ENCODE peak calls at places on chromosomes 4 and X, in four cellular contexts. One of them, this sample, is unnamed.

GRCh38 chr4:7962609-7963508 is 23.2 kb upstream of the AFAP1 start:
- DNase-seq in islet precursor cell: peak
- DNase-seq in endothelial cell of umbilical vein: no peak
- DNase-seq in PC-3: no peak
- DNase-seq in this sample: no peak

GRCh38 chrX:46630141-46630540 is 56.6 kb downstream of the CHST7 start:
- DNase-seq in islet precursor cell: no peak
- DNase-seq in endothelial cell of umbilical vein: no peak
- DNase-seq in PC-3: no peak
- DNase-seq in this sample: no peak

GRCh38 chr4:39083164-39083563 is 21.1 kb downstream of the KLHL5 start:
- DNase-seq in islet precursor cell: no peak
- DNase-seq in endothelial cell of umbilical vein: peak
- DNase-seq in PC-3: peak
- DNase-seq in this sample: no peak

GRCh38 chr4:13182136-13182535 is 302.0 kb downstream of the RAB28 start:
- DNase-seq in islet precursor cell: no peak
- DNase-seq in endothelial cell of umbilical vein: no peak
- DNase-seq in PC-3: no peak
- DNase-seq in this sample: no peak

GRCh38 chr4:17557880-17558279 is 19.1 kb upstream of the LAP3 start:
- DNase-seq in islet precursor cell: no peak
- DNase-seq in endothelial cell of umbilical vein: no peak
- DNase-seq in PC-3: peak
- DNase-seq in this sample: no peak

GRCh38 chrX:125202486-125203378 is 116.9 kb upstream of the TEX13C start:
- DNase-seq in islet precursor cell: peak
- DNase-seq in endothelial cell of umbilical vein: no peak
- DNase-seq in PC-3: no peak
- DNase-seq in this sample: no peak

GRCh38 chr4:4391866-4392265 is 5.0 kb downstream of the NSG1 start:
- DNase-seq in islet precursor cell: no peak
- DNase-seq in endothelial cell of umbilical vein: no peak
- DNase-seq in PC-3: no peak
- DNase-seq in this sample: no peak

GRCh38 chrX:11341274-11342256 is 48.4 kb downstream of the AMELX start:
- DNase-seq in islet precursor cell: no peak
- DNase-seq in endothelial cell of umbilical vein: peak
- DNase-seq in PC-3: peak
- DNase-seq in this sample: no peak

GRCh38 chr4:142449771-142450373 is 396.2 kb downstream of the INPP4B start:
- DNase-seq in islet precursor cell: no peak
- DNase-seq in endothelial cell of umbilical vein: no peak
- DNase-seq in PC-3: no peak
- DNase-seq in this sample: no peak

GRCh38 chr4:149896428-149896827 is 80.8 kb upstream of the IQCM start:
- DNase-seq in islet precursor cell: peak
- DNase-seq in endothelial cell of umbilical vein: peak
- DNase-seq in PC-3: peak
- DNase-seq in this sample: no peak

GRCh38 chr4:125719987-125720386 is 405.2 kb downstream of the FAT4 start:
- DNase-seq in islet precursor cell: no peak
- DNase-seq in endothelial cell of umbilical vein: peak
- DNase-seq in PC-3: peak
- DNase-seq in this sample: no peak

GRCh38 chrX:28639502-28639901 is 52.3 kb downstream of the IL1RAPL1 start:
- DNase-seq in islet precursor cell: no peak
- DNase-seq in endothelial cell of umbilical vein: peak
- DNase-seq in PC-3: peak
- DNase-seq in this sample: no peak

GRCh38 chrX:2503591-2504500 is 3.1 kb upstream of the DHRSX start:
- DNase-seq in islet precursor cell: no peak
- DNase-seq in endothelial cell of umbilical vein: no peak
- DNase-seq in PC-3: no peak
- DNase-seq in this sample: no peak

This sample was measured in activated T-helper 1 cell treated with anti-CD3 and anti-CD28 coated beads, Interleukin-2, amount 50 U/mL, for 16 hours.